ENCODE peak calls at places on chromosomes 4 and X, in eight cellular contexts. One of them, this sample, is unnamed.

GRCh38 chr4:185540040-185540439 is 4.7 kb upstream of the PDLIM3 start:
- DNase-seq in stimulated activated CD4-positive, alpha-beta T cell treated with anti-CD3 and anti-CD28 coated beads, Interleukin-12 subunit alpha, Interleukin-12 subunit beta, amount 100 ng/mL, for 48 hours: no peak
- DNase-seq in hepatic stellate cell: no peak
- DNase-seq in suprapubic skin: no peak
- DNase-seq in NCI-H446 treated with DMSO at 0.1 percent for 48 hours: no peak
- DNase-seq in NCI-H146: no peak
- DNase-seq in ACHN: no peak
- DNase-seq in esophagus squamous epithelium: no peak
- DNase-seq in this sample: no peak

GRCh38 chr4:3145251-3145908 is 70.9 kb downstream of the HTT start:
- DNase-seq in stimulated activated CD4-positive, alpha-beta T cell treated with anti-CD3 and anti-CD28 coated beads, Interleukin-12 subunit alpha, Interleukin-12 subunit beta, amount 100 ng/mL, for 48 hours: no peak
- DNase-seq in hepatic stellate cell: no peak
- DNase-seq in suprapubic skin: no peak
- DNase-seq in NCI-H446 treated with DMSO at 0.1 percent for 48 hours: no peak
- DNase-seq in NCI-H146: no peak
- DNase-seq in ACHN: no peak
- DNase-seq in esophagus squamous epithelium: no peak
- DNase-seq in this sample: peak

GRCh38 chr4:149836546-149836945 is 20.9 kb upstream of the IQCM start:
- DNase-seq in stimulated activated CD4-positive, alpha-beta T cell treated with anti-CD3 and anti-CD28 coated beads, Interleukin-12 subunit alpha, Interleukin-12 subunit beta, amount 100 ng/mL, for 48 hours: no peak
- DNase-seq in hepatic stellate cell: no peak
- DNase-seq in suprapubic skin: no peak
- DNase-seq in NCI-H446 treated with DMSO at 0.1 percent for 48 hours: no peak
- DNase-seq in NCI-H146: no peak
- DNase-seq in ACHN: no peak
- DNase-seq in esophagus squamous epithelium: no peak
- DNase-seq in this sample: peak

GRCh38 chr4:67083496-67083895 is 461.8 kb downstream of the CENPC start:
- DNase-seq in stimulated activated CD4-positive, alpha-beta T cell treated with anti-CD3 and anti-CD28 coated beads, Interleukin-12 subunit alpha, Interleukin-12 subunit beta, amount 100 ng/mL, for 48 hours: no peak
- DNase-seq in hepatic stellate cell: no peak
- DNase-seq in suprapubic skin: no peak
- DNase-seq in NCI-H446 treated with DMSO at 0.1 percent for 48 hours: no peak
- DNase-seq in NCI-H146: no peak
- DNase-seq in ACHN: no peak
- DNase-seq in esophagus squamous epithelium: no peak
- DNase-seq in this sample: no peak

GRCh38 chrX:3384330-3384729 is 37.9 kb upstream of the MXRA5 start:
- DNase-seq in stimulated activated CD4-positive, alpha-beta T cell treated with anti-CD3 and anti-CD28 coated beads, Interleukin-12 subunit alpha, Interleukin-12 subunit beta, amount 100 ng/mL, for 48 hours: no peak
- DNase-seq in hepatic stellate cell: no peak
- DNase-seq in suprapubic skin: no peak
- DNase-seq in NCI-H446 treated with DMSO at 0.1 percent for 48 hours: no peak
- DNase-seq in NCI-H146: no peak
- DNase-seq in ACHN: peak
- DNase-seq in esophagus squamous epithelium: no peak
- DNase-seq in this sample: no peak

GRCh38 chr4:156594619-156595018 is 377.0 kb downstream of the PDGFC start:
- DNase-seq in stimulated activated CD4-positive, alpha-beta T cell treated with anti-CD3 and anti-CD28 coated beads, Interleukin-12 subunit alpha, Interleukin-12 subunit beta, amount 100 ng/mL, for 48 hours: no peak
- DNase-seq in hepatic stellate cell: no peak
- DNase-seq in suprapubic skin: peak
- DNase-seq in NCI-H446 treated with DMSO at 0.1 percent for 48 hours: peak
- DNase-seq in NCI-H146: no peak
- DNase-seq in ACHN: no peak
- DNase-seq in esophagus squamous epithelium: no peak
- DNase-seq in this sample: no peak

GRCh38 chr4:104749062-104749461 is 254.4 kb upstream of the CXXC4 start:
- DNase-seq in stimulated activated CD4-positive, alpha-beta T cell treated with anti-CD3 and anti-CD28 coated beads, Interleukin-12 subunit alpha, Interleukin-12 subunit beta, amount 100 ng/mL, for 48 hours: no peak
- DNase-seq in hepatic stellate cell: no peak
- DNase-seq in suprapubic skin: no peak
- DNase-seq in NCI-H446 treated with DMSO at 0.1 percent for 48 hours: no peak
- DNase-seq in NCI-H146: no peak
- DNase-seq in ACHN: no peak
- DNase-seq in esophagus squamous epithelium: no peak
- DNase-seq in this sample: no peak

GRCh38 chrX:68931345-68931744 is 102.5 kb downstream of the EFNB1 start:
- DNase-seq in stimulated activated CD4-positive, alpha-beta T cell treated with anti-CD3 and anti-CD28 coated beads, Interleukin-12 subunit alpha, Interleukin-12 subunit beta, amount 100 ng/mL, for 48 hours: no peak
- DNase-seq in hepatic stellate cell: no peak
- DNase-seq in suprapubic skin: no peak
- DNase-seq in NCI-H446 treated with DMSO at 0.1 percent for 48 hours: no peak
- DNase-seq in NCI-H146: no peak
- DNase-seq in ACHN: no peak
- DNase-seq in esophagus squamous epithelium: no peak
- DNase-seq in this sample: no peak

GRCh38 chr4:5029447-5029846 is 10.2 kb upstream of the CYTL1 start:
- DNase-seq in stimulated activated CD4-positive, alpha-beta T cell treated with anti-CD3 and anti-CD28 coated beads, Interleukin-12 subunit alpha, Interleukin-12 subunit beta, amount 100 ng/mL, for 48 hours: no peak
- DNase-seq in hepatic stellate cell: no peak
- DNase-seq in suprapubic skin: no peak
- DNase-seq in NCI-H446 treated with DMSO at 0.1 percent for 48 hours: no peak
- DNase-seq in NCI-H146: no peak
- DNase-seq in ACHN: no peak
- DNase-seq in esophagus squamous epithelium: no peak
- DNase-seq in this sample: no peak

GRCh38 chrX:53294024-53294648 is 12.8 kb upstream of the IQSEC2 start:
- DNase-seq in stimulated activated CD4-positive, alpha-beta T cell treated with anti-CD3 and anti-CD28 coated beads, Interleukin-12 subunit alpha, Interleukin-12 subunit beta, amount 100 ng/mL, for 48 hours: no peak
- DNase-seq in hepatic stellate cell: no peak
- DNase-seq in suprapubic skin: no peak
- DNase-seq in NCI-H446 treated with DMSO at 0.1 percent for 48 hours: no peak
- DNase-seq in NCI-H146: no peak
- DNase-seq in ACHN: no peak
- DNase-seq in esophagus squamous epithelium: no peak
- DNase-seq in this sample: peak

GRCh38 chr4:6694177-6694901 is 661 bp downstream of the S100P start:
- DNase-seq in stimulated activated CD4-positive, alpha-beta T cell treated with anti-CD3 and anti-CD28 coated beads, Interleukin-12 subunit alpha, Interleukin-12 subunit beta, amount 100 ng/mL, for 48 hours: no peak
- DNase-seq in hepatic stellate cell: no peak
- DNase-seq in suprapubic skin: no peak
- DNase-seq in NCI-H446 treated with DMSO at 0.1 percent for 48 hours: no peak
- DNase-seq in NCI-H146: no peak
- DNase-seq in ACHN: no peak
- DNase-seq in esophagus squamous epithelium: no peak
- DNase-seq in this sample: no peak

GRCh38 chrX:47697171-47697570 is 38.2 kb upstream of the UXT start:
- DNase-seq in stimulated activated CD4-positive, alpha-beta T cell treated with anti-CD3 and anti-CD28 coated beads, Interleukin-12 subunit alpha, Interleukin-12 subunit beta, amount 100 ng/mL, for 48 hours: no peak
- DNase-seq in hepatic stellate cell: no peak
- DNase-seq in suprapubic skin: no peak
- DNase-seq in NCI-H446 treated with DMSO at 0.1 percent for 48 hours: no peak
- DNase-seq in NCI-H146: no peak
- DNase-seq in ACHN: no peak
- DNase-seq in esophagus squamous epithelium: no peak
- DNase-seq in this sample: peak

GRCh38 chrX:111100191-111100590 is 4.2 kb downstream of the PAK3 start:
- DNase-seq in stimulated activated CD4-positive, alpha-beta T cell treated with anti-CD3 and anti-CD28 coated beads, Interleukin-12 subunit alpha, Interleukin-12 subunit beta, amount 100 ng/mL, for 48 hours: peak
- DNase-seq in hepatic stellate cell: peak
- DNase-seq in suprapubic skin: no peak
- DNase-seq in NCI-H446 treated with DMSO at 0.1 percent for 48 hours: no peak
- DNase-seq in NCI-H146: peak
- DNase-seq in ACHN: peak
- DNase-seq in esophagus squamous epithelium: no peak
- DNase-seq in this sample: peak

This sample was measured in foreskin fibroblast.